ENCODE peak calls at places on chromosomes 3 and 15, in ten cellular contexts. K, U, A, L, X, T, P, E, R and M are unnamed samples.
A peak's percentile ranks its signal among the peaks of the same experiment; 100 is the strongest.

GRCh38 chr15:29872716-29873115 is 50.4 kb upstream of the TJP1 start:
- DNase-seq in K (no peak), U (no peak), A (no peak), L (no peak), X (no peak), T (no peak), P (no peak), E (no peak), R (no peak), M (no peak)

GRCh38 chr3:99648091-99648490 is 9.7 kb downstream of the COL8A1 start:
- DNase-seq in K (peak; percentile 56), U (no peak), A (no peak), L (no peak), X (peak; percentile 63), T (no peak), P (no peak), E (no peak), R (peak; percentile 75), M (no peak)

GRCh38 chr3:116064646-116065045 is 380.6 kb downstream of the LSAMP start:
- DNase-seq in K (no peak), U (no peak), A (no peak), L (no peak), X (no peak), T (no peak), P (no peak), E (no peak), R (peak; percentile 66), M (no peak)

GRCh38 chr15:101394654-101395053 is 94.9 kb downstream of the PCSK6 start:
- DNase-seq in K (no peak), U (no peak), A (no peak), L (no peak), X (no peak), T (peak; percentile 13), P (no peak), E (peak; percentile 60), R (no peak), M (no peak)

GRCh38 chr3:39196671-39197446 is 4.5 kb upstream of the XIRP1 start:
- DNase-seq in K (no peak), U (no peak), A (no peak), L (no peak), X (no peak), T (no peak), P (no peak), E (no peak), R (no peak), M (no peak)

GRCh38 chr3:182165234-182165633 is 453.5 kb downstream of the SOX2 start:
- DNase-seq in K (peak; percentile 75), U (no peak), A (no peak), L (no peak), X (no peak), T (no peak), P (no peak), E (no peak), R (peak; percentile 2), M (no peak)

GRCh38 chr15:67303490-67304363 is 49.1 kb downstream of the IQCH start:
- DNase-seq in K (peak; percentile 66), U (no peak), A (peak; percentile 23), L (no peak), X (peak; percentile 65), T (no peak), P (no peak), E (no peak), R (peak; percentile 72), M (no peak)

GRCh38 chr3:66177026-66177425 is 43.8 kb upstream of the SLC25A26 start:
- DNase-seq in K (no peak), U (no peak), A (no peak), L (no peak), X (no peak), T (no peak), P (no peak), E (no peak), R (no peak), M (no peak)

GRCh38 chr3:30578479-30578878 is 27.9 kb upstream of the TGFBR2 start:
- DNase-seq in K (peak; percentile 65), U (peak; percentile 66), A (no peak), L (peak; percentile 97), X (peak; percentile 89), T (no peak), P (no peak), E (no peak), R (peak; percentile 94), M (peak; percentile 50)

GRCh38 chr3:33119891-33120290 is 6.1 kb downstream of the CRTAP start:
- DNase-seq in K (no peak), U (no peak), A (no peak), L (no peak), X (no peak), T (no peak), P (no peak), E (peak; percentile 34), R (no peak), M (no peak)

DNA sequence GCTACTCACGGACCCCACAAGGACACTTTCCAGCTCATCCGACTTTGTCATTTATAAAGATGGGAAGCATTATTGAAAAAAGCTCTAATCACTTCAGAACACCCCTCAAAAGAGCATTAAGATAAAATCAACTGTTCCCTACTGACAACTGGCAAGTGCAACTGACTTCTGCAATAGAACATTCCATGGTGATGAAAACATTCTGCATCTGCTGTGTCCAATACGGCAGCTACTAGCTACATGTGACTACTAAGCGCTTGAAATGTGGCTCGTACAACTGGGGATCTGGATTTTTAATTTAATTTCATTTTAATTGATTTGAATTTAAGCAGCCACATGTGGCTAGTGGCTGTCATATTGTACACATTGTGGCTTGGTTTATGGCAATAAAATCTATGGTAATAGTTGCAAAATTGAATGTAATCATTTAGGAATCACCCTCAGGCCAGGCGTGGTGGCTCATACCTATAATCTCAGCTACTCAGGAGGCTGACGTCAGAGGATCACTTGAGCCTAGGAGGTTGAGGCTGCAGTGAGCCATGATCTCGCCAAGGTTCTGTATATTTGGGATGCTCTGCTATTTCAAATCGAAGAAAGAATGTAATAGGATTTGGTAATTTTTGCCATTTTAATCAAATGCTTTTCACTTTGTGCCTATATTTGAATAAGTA is 390.3 kb downstream of the GABRB3 start:
- DNase-seq in K (no peak), U (no peak), A (no peak), L (no peak), X (no peak), T (no peak), P (no peak), E (no peak), R (no peak), M (no peak)
- TF ChIP-seq CTCF in K (no peak), U (no peak), A (no peak), L (no peak), X (no peak), T (no peak), P (no peak), E (no peak), R (no peak), M (no peak)

GRCh38 chr3:2772803-2773202 is 337.4 kb downstream of the IL5RA start:
- DNase-seq in K (no peak), U (no peak), A (no peak), L (no peak), X (no peak), T (no peak), P (no peak), E (no peak), R (no peak), M (no peak)
- TF ChIP-seq CTCF in K (no peak), U (no peak), A (no peak), L (no peak), X (no peak), T (no peak), P (no peak), E (no peak), R (no peak), M (no peak)

GRCh38 chr15:90042766-90043525 is 41.8 kb downstream of the ZNF710 start:
- DNase-seq in K (no peak), U (no peak), A (no peak), L (no peak), X (no peak), T (no peak), P (peak; percentile 44), E (no peak), R (no peak), M (no peak)

GRCh38 chr15:90046289-90046688 is 45.2 kb downstream of the ZNF710 start:
- DNase-seq in K (no peak), U (no peak), A (no peak), L (no peak), X (no peak), T (no peak), P (no peak), E (no peak), R (no peak), M (no peak)

GRCh38 chr15:90044916-90045371 is 43.8 kb downstream of the ZNF710 start:
- DNase-seq in K (no peak), U (no peak), A (no peak), L (no peak), X (no peak), T (no peak), P (no peak), E (no peak), R (no peak), M (no peak)

GRCh38 chr15:90044191-90044590 is 43.1 kb downstream of the ZNF710 start:
- DNase-seq in K (no peak), U (no peak), A (no peak), L (no peak), X (no peak), T (no peak), P (no peak), E (no peak), R (no peak), M (no peak)

DNA sequence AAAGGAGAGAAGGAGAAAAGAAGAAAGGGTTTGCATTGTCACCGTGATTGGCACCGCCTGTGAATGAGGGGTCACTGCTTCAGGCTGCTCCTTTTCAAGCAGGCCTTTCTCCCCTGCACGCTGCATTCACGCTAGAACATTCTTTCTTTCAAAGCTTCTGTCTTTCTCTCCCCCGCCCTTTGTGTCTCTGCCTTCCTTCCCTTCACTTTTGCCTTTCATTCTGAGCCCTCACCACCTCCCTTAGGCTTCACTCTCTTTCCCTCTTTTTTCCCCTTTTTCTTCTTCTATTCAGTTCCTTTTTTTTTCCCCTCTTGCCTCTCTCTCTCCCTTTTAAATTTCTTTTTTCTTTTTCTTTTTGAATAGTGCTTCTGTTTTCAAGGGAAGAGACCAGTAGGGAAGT is 42.5 kb downstream of the ZNF710 start:
- DNase-seq in K (no peak), U (no peak), A (no peak), L (no peak), X (no peak), T (no peak), P (no peak), E (no peak), R (no peak), M (no peak)
- TF ChIP-seq CTCF in K (no peak), U (no peak), A (no peak), L (no peak), X (no peak), T (no peak), P (no peak), E (no peak), R (no peak), M (no peak)

GRCh38 chr3:170111147-170111771 is 70.3 kb downstream of the PHC3 start:
- DNase-seq in K (no peak), U (no peak), A (no peak), L (no peak), X (no peak), T (no peak), P (no peak), E (no peak), R (no peak), M (no peak)

DNA sequence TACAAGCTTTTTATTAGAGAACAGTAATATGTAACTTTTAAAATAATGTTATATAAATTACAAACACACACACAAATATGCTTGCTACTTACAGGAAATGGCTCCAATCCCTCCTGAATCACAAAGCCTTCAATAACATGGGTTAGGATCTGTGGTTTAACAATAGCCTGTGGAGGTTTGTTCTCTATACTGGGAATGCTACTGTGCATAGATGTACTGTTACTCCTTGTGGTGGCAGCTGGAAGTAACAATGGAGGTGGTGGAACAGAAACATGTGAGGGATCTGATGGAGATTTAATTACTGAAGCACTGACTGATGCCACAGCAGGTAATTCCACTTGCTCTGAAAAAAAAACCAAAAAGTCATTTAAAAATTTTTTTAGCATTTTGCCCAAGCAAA is 64.4 kb downstream of the PHC3 start:
- DNase-seq in K (peak; percentile 4), U (no peak), A (no peak), L (no peak), X (no peak), T (no peak), P (no peak), E (no peak), R (peak; percentile 39), M (no peak)
- TF ChIP-seq CTCF in K (no peak), U (peak; percentile 46), A (no peak), L (peak; percentile 30), X (peak; percentile 41), T (no peak), P (peak; percentile 51), E (peak; percentile 29), R (peak; percentile 50), M (peak; percentile 7)